ENCODE peak calls at places on chromosome 13, in ten cellular contexts. I is mucosa of descending colon; S is right lobe of liver; U is CD8-positive, alpha-beta memory T cell; E is lower leg skin; H is thyroid gland; X is stimulated activated CD8-positive, alpha-beta memory T cell treated with anti-CD3 and anti-CD28 coated beads, Interleukin-15, amount 100 ng/mL, for 24 hours; K is NCI-H460; T is HS-5; R is aorta. P is an unnamed sample.

GRCh38 chr13:107886118-107886517 is 329.2 kb downstream of the LIG4 start:
- DNase-seq in U (no peak), I (no peak), R (no peak), S (no peak), H (no peak), E (no peak), K (no peak), T (no peak), X (no peak), P (no peak)

GRCh38 chr13:92842145-92842544 is 384.5 kb upstream of the GPC6 start:
- DNase-seq in K (no peak), I (no peak), E (no peak), T (no peak), R (no peak), U (no peak), X (no peak), S (no peak), H (no peak), P (no peak)

GRCh38 chr13:30364133-30364532 is 56.8 kb upstream of the KATNAL1 start:
- DNase-seq in S (no peak), I (no peak), E (peak; percentile 7), U (no peak), K (peak; percentile 8), R (no peak), X (no peak), T (no peak), H (no peak), P (no peak)

GRCh38 chr13:30659980-30660379 is 42.3 kb downstream of the USPL1 start:
- DNase-seq in R (no peak), U (no peak), T (no peak), E (no peak), I (no peak), K (no peak), H (peak; percentile 36), X (no peak), S (no peak), P (no peak)

GRCh38 chr13:40158218-40158617 is 502.8 kb downstream of the COG6 start:
- DNase-seq in H (no peak), U (no peak), T (no peak), X (no peak), E (no peak), K (no peak), R (no peak), I (no peak), S (no peak), P (no peak)

GRCh38 chr13:98050041-98050466 is 92.8 kb upstream of the FARP1 start:
- DNase-seq in U (no peak), T (no peak), R (no peak), H (peak; percentile 82), S (no peak), K (peak; percentile 1), E (no peak), I (no peak), X (no peak), P (no peak)

GRCh38 chr13:101499406-101499805 is 46.9 kb downstream of the ITGBL1 start:
- DNase-seq in S (no peak), R (no peak), T (no peak), X (no peak), U (no peak), K (no peak), I (no peak), E (no peak), H (no peak), P (no peak)

GRCh38 chr13:29162638-29163037 is 342.5 kb downstream of the MTUS2 start:
- DNase-seq in H (no peak), T (peak; percentile 14), K (peak; percentile 69), R (no peak), S (no peak), E (no peak), X (no peak), I (no peak), U (no peak), P (no peak)

GRCh38 chr13:27088619-27089018 is 83.0 kb downstream of the USP12 start:
- DNase-seq in U (no peak), X (no peak), H (no peak), T (no peak), K (no peak), S (no peak), E (no peak), I (no peak), R (no peak), P (no peak)

GRCh38 chr13:33744589-33745369 is 73.2 kb upstream of the RFC3 start:
- DNase-seq in E (no peak), K (no peak), T (no peak), I (no peak), S (no peak), X (no peak), U (no peak), H (peak; percentile 36), R (no peak), P (peak; percentile 50)

GRCh38 chr13:114249062-114249461 is 14.4 kb downstream of the CDC16 start:
- DNase-seq in K (no peak), T (no peak), H (no peak), U (no peak), E (no peak), I (no peak), R (no peak), X (no peak), S (no peak), P (no peak)

GRCh38 chr13:83824561-83824960 is 57.7 kb downstream of the SLITRK1 start:
- DNase-seq in S (no peak), E (no peak), R (peak; percentile 48), X (no peak), H (no peak), K (no peak), I (no peak), T (no peak), U (no peak), P (no peak)

P was measured in testis.